ENCODE peak calls at places on chromosome 3, in five cellular contexts. D, A, Q, K and T are unnamed samples.

GRCh38 chr3:186732169-186732766 is 15.1 kb downstream of the KNG1 start:
- DNase-seq in Q (no peak), A (no peak), K (no peak), D (no peak), T (no peak)

GRCh38 chr3:88151358-88151757 is 1.6 kb downstream of the C3orf38 start:
- DNase-seq in Q (no peak), A (no peak), D (no peak), K (no peak), T (no peak)

GRCh38 chr3:171959532-171960044 is 79.8 kb upstream of the FNDC3B start:
- DNase-seq in K (no peak), A (no peak), D (no peak), Q (no peak), T (no peak)

GRCh38 chr3:159486580-159486979 is 502.1 kb upstream of the IL12A start:
- DNase-seq in D (no peak), Q (no peak), K (no peak), A (no peak), T (no peak)

GRCh38 chr3:128453521-128454309 is 13.0 kb downstream of the DNAJB8 start:
- DNase-seq in K (no peak), Q (no peak), A (peak), D (no peak), T (no peak)

GRCh38 chr3:73786346-73786807 is 161.6 kb upstream of the PDZRN3 start:
- DNase-seq in D (peak), K (no peak), A (no peak), Q (no peak), T (no peak)

GRCh38 chr3:177538064-177538742 is 340.9 kb upstream of the TBL1XR1 start:
- DNase-seq in A (peak), K (no peak), Q (no peak), D (no peak), T (no peak)

GRCh38 chr3:46113608-46114007 is 86.3 kb upstream of the XCR1 start:
- DNase-seq in Q (no peak), D (no peak), A (no peak), K (no peak), T (no peak)

GRCh38 chr3:110966966-110967663 is 104.5 kb upstream of the NECTIN3 start:
- DNase-seq in A (no peak), Q (no peak), D (no peak), K (no peak), T (no peak)

GRCh38 chr3:17507480-17507879 is 235.0 kb downstream of the TBC1D5 start:
- DNase-seq in A (no peak), K (no peak), Q (no peak), D (no peak), T (no peak)

GRCh38 chr3:165855581-165855980 is 18.4 kb upstream of the BCHE start:
- DNase-seq in Q (no peak), D (no peak), K (no peak), A (no peak), T (peak)

GRCh38 chr3:85427467-85427866 is 468.7 kb downstream of the CADM2 start:
- DNase-seq in Q (no peak), D (no peak), A (no peak), K (no peak), T (no peak)

GRCh38 chr3:85560088-85560790 is 601.5 kb downstream of the CADM2 start:
- DNase-seq in D (no peak), K (no peak), Q (no peak), A (peak), T (peak)

GRCh38 chr3:61530355-61530754 is 31.0 kb upstream of the PTPRG start:
- DNase-seq in Q (no peak), D (no peak), K (no peak), A (no peak), T (no peak)

GRCh38 chr3:56908004-56908403 is 106.3 kb upstream of the ARHGEF3 start:
- DNase-seq in A (no peak), K (no peak), Q (no peak), D (no peak), T (no peak)

GRCh38 chr3:55330756-55331155 is 156.3 kb downstream of the WNT5A start:
- DNase-seq in D (no peak), A (no peak), K (no peak), Q (no peak), T (no peak)

GRCh38 chr3:184676927-184677326 is 34.9 kb downstream of the MAGEF1 start:
- DNase-seq in A (no peak), K (no peak), D (no peak), Q (no peak), T (no peak)

GRCh38 chr3:108493862-108494261 is 16.5 kb downstream of the MYH15 start:
- DNase-seq in D (no peak), K (no peak), Q (no peak), A (no peak), T (no peak)

GRCh38 chr3:20637729-20638128 is 451.7 kb upstream of the SGO1 start:
- DNase-seq in D (no peak), Q (no peak), K (no peak), A (no peak), T (no peak)

GRCh38 chr3:9298236-9298635 is 48.8 kb upstream of the SRGAP3 start:
- DNase-seq in A (no peak), K (no peak), D (no peak), Q (no peak), T (no peak)

GRCh38 chr3:160220038-160220437 is 5.2 kb upstream of the C3orf80 start:
- DNase-seq in D (no peak), A (no peak), K (no peak), Q (no peak), T (no peak)

GRCh38 chr3:55402886-55403605 is 84.1 kb downstream of the WNT5A start:
- DNase-seq in Q (no peak), A (no peak), D (no peak), K (no peak), T (no peak)

GRCh38 chr3:71593106-71593505 is 9.6 kb upstream of the FOXP1 start:
- DNase-seq in A (no peak), K (no peak), D (no peak), Q (no peak), T (no peak)

GRCh38 chr3:24323272-24323671 is 171.4 kb downstream of the THRB start:
- DNase-seq in K (no peak), A (no peak), Q (no peak), D (no peak), T (no peak)

GRCh38 chr3:175222356-175222755 is 363.2 kb downstream of the NAALADL2 start:
- DNase-seq in A (no peak), Q (no peak), K (no peak), D (no peak), T (no peak)

GRCh38 chr3:86984271-86984670 is 6.7 kb downstream of the VGLL3 start:
- DNase-seq in A (no peak), D (no peak), K (no peak), Q (no peak), T (no peak)

GRCh38 chr3:50550079-50550736 is 17.3 kb downstream of the C3orf18 start:
- DNase-seq in Q (peak), A (peak), D (no peak), K (peak), T (no peak)

GRCh38 chr3:57227204-57227929 is at the start of gene APPL1:
- DNase-seq in A (peak), D (peak), Q (peak), K (peak), T (peak)

GRCh38 chr3:172279191-172279640 is 169.0 kb downstream of the GHSR start:
- DNase-seq in Q (no peak), K (no peak), A (no peak), D (no peak), T (no peak)

GRCh38 chr3:112530573-112530972 is 31.2 kb downstream of the ATG3 start:
- DNase-seq in D (no peak), A (no peak), K (no peak), Q (no peak), T (no peak)

GRCh38 chr3:40720863-40721262 is 196.1 kb downstream of the ZNF621 start:
- DNase-seq in D (no peak), K (no peak), A (no peak), Q (no peak), T (no peak)

GRCh38 chr3:119259821-119260220 is 19.1 kb upstream of the B4GALT4 start:
- DNase-seq in K (no peak), Q (no peak), D (no peak), A (no peak), T (no peak)

GRCh38 chr3:65742914-65743313 is 295.8 kb downstream of the MAGI1 start:
- DNase-seq in A (no peak), Q (no peak), D (no peak), K (no peak), T (no peak)

GRCh38 chr3:41176554-41176953 is 22.8 kb upstream of the CTNNB1 start:
- DNase-seq in Q (no peak), A (no peak), K (no peak), D (no peak), T (no peak)

GRCh38 chr3:117844676-117845075 is 1135.1 kb downstream of the TUSC7 start:
- DNase-seq in A (no peak), D (no peak), K (no peak), Q (no peak), T (no peak)

GRCh38 chr3:143241556-143241955 is 122.0 kb downstream of the CHST2 start:
- DNase-seq in K (no peak), Q (no peak), A (no peak), D (no peak), T (no peak)

GRCh38 chr3:8988791-8989558 is 25.7 kb upstream of the RAD18 start:
- DNase-seq in K (no peak), A (no peak), Q (no peak), D (no peak), T (no peak)

GRCh38 chr3:9398715-9399708 is 1.6 kb downstream of the SETD5 start:
- DNase-seq in Q (no peak), A (no peak), D (no peak), K (peak), T (peak)